ENCODE peak calls at places on chromosomes 2 and 18, in ten cellular contexts. One of them, this sample, is unnamed.

GRCh38 chr2:18346364-18346763 is 214.1 kb downstream of the RDH14 start:
- DNase-seq in COR-L47: no peak
- DNase-seq in psoas muscle: no peak
- DNase-seq in HTR-8/SVneo: no peak
- DNase-seq in iPS-NIHi11: no peak
- DNase-seq in skeletal muscle cell: no peak
- DNase-seq in mesendoderm: no peak
- DNase-seq in endothelial cell: no peak
- DNase-seq in HCT116: no peak
- DNase-seq in stimulated activated CD4-positive, alpha-beta T cell treated with anti-CD3 and anti-CD28 coated beads, TNF-alpha, amount 100 ng/mL, for 4 hours: no peak
- DNase-seq in this sample: no peak

GRCh38 chr18:58787750-58788149 is 76.9 kb upstream of the ZNF532 start:
- DNase-seq in stimulated activated CD4-positive, alpha-beta T cell treated with anti-CD3 and anti-CD28 coated beads, TNF-alpha, amount 100 ng/mL, for 4 hours: no peak
- DNase-seq in HCT116: no peak
- DNase-seq in HTR-8/SVneo: no peak
- DNase-seq in skeletal muscle cell: no peak
- DNase-seq in COR-L47: no peak
- DNase-seq in endothelial cell: no peak
- DNase-seq in psoas muscle: no peak
- DNase-seq in iPS-NIHi11: no peak
- DNase-seq in mesendoderm: peak; percentile 53
- DNase-seq in this sample: no peak

GRCh38 chr2:106144621-106145331 is 49.3 kb downstream of the UXS1 start:
- DNase-seq in psoas muscle: no peak
- DNase-seq in stimulated activated CD4-positive, alpha-beta T cell treated with anti-CD3 and anti-CD28 coated beads, TNF-alpha, amount 100 ng/mL, for 4 hours: peak; percentile 25
- DNase-seq in COR-L47: no peak
- DNase-seq in mesendoderm: no peak
- DNase-seq in iPS-NIHi11: no peak
- DNase-seq in HTR-8/SVneo: no peak
- DNase-seq in endothelial cell: no peak
- DNase-seq in skeletal muscle cell: no peak
- DNase-seq in HCT116: no peak
- DNase-seq in this sample: no peak

GRCh38 chr18:36066001-36066400 is 1.4 kb downstream of the RPRD1A start:
- DNase-seq in endothelial cell: no peak
- DNase-seq in mesendoderm: no peak
- DNase-seq in HCT116: no peak
- DNase-seq in COR-L47: no peak
- DNase-seq in psoas muscle: no peak
- DNase-seq in stimulated activated CD4-positive, alpha-beta T cell treated with anti-CD3 and anti-CD28 coated beads, TNF-alpha, amount 100 ng/mL, for 4 hours: no peak
- DNase-seq in skeletal muscle cell: peak; percentile 49
- DNase-seq in HTR-8/SVneo: no peak
- DNase-seq in iPS-NIHi11: no peak
- DNase-seq in this sample: no peak

GRCh38 chr18:44938396-44939036 is 257.8 kb downstream of the SETBP1 start:
- DNase-seq in HCT116: no peak
- DNase-seq in mesendoderm: peak; percentile 92
- DNase-seq in endothelial cell: peak; percentile 22
- DNase-seq in HTR-8/SVneo: no peak
- DNase-seq in iPS-NIHi11: peak; percentile 20
- DNase-seq in psoas muscle: no peak
- DNase-seq in stimulated activated CD4-positive, alpha-beta T cell treated with anti-CD3 and anti-CD28 coated beads, TNF-alpha, amount 100 ng/mL, for 4 hours: no peak
- DNase-seq in COR-L47: peak; percentile 97
- DNase-seq in skeletal muscle cell: no peak
- DNase-seq in this sample: no peak

GRCh38 chr2:12715878-12716249 is 872 bp upstream of the TRIB2 start:
- DNase-seq in psoas muscle: peak; percentile 66
- DNase-seq in skeletal muscle cell: no peak
- DNase-seq in HCT116: peak; percentile 65
- DNase-seq in endothelial cell: peak; percentile 77
- DNase-seq in stimulated activated CD4-positive, alpha-beta T cell treated with anti-CD3 and anti-CD28 coated beads, TNF-alpha, amount 100 ng/mL, for 4 hours: peak; percentile 68
- DNase-seq in HTR-8/SVneo: peak; percentile 66
- DNase-seq in iPS-NIHi11: peak; percentile 46
- DNase-seq in COR-L47: peak; percentile 50
- DNase-seq in mesendoderm: peak; percentile 85
- DNase-seq in this sample: peak; percentile 83

GRCh38 chr2:121530210-121530562 is 494 bp upstream of the RNU4ATAC start:
- DNase-seq in stimulated activated CD4-positive, alpha-beta T cell treated with anti-CD3 and anti-CD28 coated beads, TNF-alpha, amount 100 ng/mL, for 4 hours: peak; percentile 36
- DNase-seq in iPS-NIHi11: peak; percentile 78
- DNase-seq in endothelial cell: peak; percentile 73
- DNase-seq in psoas muscle: peak; percentile 71
- DNase-seq in mesendoderm: peak; percentile 89
- DNase-seq in HCT116: peak; percentile 71
- DNase-seq in HTR-8/SVneo: peak; percentile 81
- DNase-seq in skeletal muscle cell: peak; percentile 27
- DNase-seq in COR-L47: peak; percentile 80
- DNase-seq in this sample: peak; percentile 74

GRCh38 chr2:26848336-26849055 is 564 bp downstream of the DPYSL5 start:
- DNase-seq in COR-L47: peak; percentile 36
- DNase-seq in endothelial cell: peak; percentile 47
- DNase-seq in iPS-NIHi11: peak; percentile 61
- DNase-seq in HCT116: no peak
- DNase-seq in skeletal muscle cell: no peak
- DNase-seq in HTR-8/SVneo: peak; percentile 43
- DNase-seq in psoas muscle: peak; percentile 18
- DNase-seq in mesendoderm: peak; percentile 40
- DNase-seq in stimulated activated CD4-positive, alpha-beta T cell treated with anti-CD3 and anti-CD28 coated beads, TNF-alpha, amount 100 ng/mL, for 4 hours: no peak
- DNase-seq in this sample: peak; percentile 23

GRCh38 chr2:159793265-159793664 is 4.7 kb downstream of the CD302 start:
- DNase-seq in psoas muscle: no peak
- DNase-seq in endothelial cell: no peak
- DNase-seq in HCT116: no peak
- DNase-seq in skeletal muscle cell: no peak
- DNase-seq in iPS-NIHi11: no peak
- DNase-seq in HTR-8/SVneo: no peak
- DNase-seq in COR-L47: no peak
- DNase-seq in mesendoderm: no peak
- DNase-seq in stimulated activated CD4-positive, alpha-beta T cell treated with anti-CD3 and anti-CD28 coated beads, TNF-alpha, amount 100 ng/mL, for 4 hours: no peak
- DNase-seq in this sample: no peak